ENCODE peak calls at places on chromosomes 12 and 14, in four cellular contexts. R is small intestine, F is fibroblast of lung, U is lung. I is an unnamed sample.

GRCh38 chr12:91542048-91542447 is 359.4 kb upstream of the DCN start:
- DNase-seq in R (no peak), F (no peak), U (no peak), I (no peak)

GRCh38 chr14:50734950-50735697 is 67.0 kb upstream of the SAV1 start:
- DNase-seq in R (no peak), F (no peak), U (no peak), I (no peak)

GRCh38 chr12:76410371-76410770 is 62.2 kb upstream of the BBS10 start:
- DNase-seq in R (no peak), F (no peak), U (no peak), I (no peak)

GRCh38 chr12:16158018-16158417 is 119.5 kb downstream of the SLC15A5 start:
- DNase-seq in R (no peak), F (no peak), U (no peak), I (no peak)

GRCh38 chr12:88238406-88238805 is 96.3 kb downstream of the TMTC3 start:
- DNase-seq in R (no peak), F (no peak), U (no peak), I (no peak)

GRCh38 chr12:120574106-120574505 is 7.1 kb downstream of the POP5 start:
- DNase-seq in R (no peak), F (no peak), U (no peak), I (no peak)

GRCh38 chr12:64461634-64462414 is 9.9 kb downstream of the TBK1 start:
- DNase-seq in R (no peak), F (peak; percentile 88), U (no peak), I (no peak)

GRCh38 chr14:65937079-65937803 is 524.7 kb downstream of the FUT8 start:
- DNase-seq in R (no peak), F (no peak), U (no peak), I (no peak)

GRCh38 chr12:107955966-107956643 is 173.0 kb upstream of the WSCD2 start:
- DNase-seq in R (no peak), F (no peak), U (no peak), I (peak; percentile 55)

GRCh38 chr12:56723889-56724659 is 1.0 kb downstream of the NACA start:
- DNase-seq in R (peak; percentile 56), F (peak; percentile 78), U (peak; percentile 37), I (peak; percentile 62)

GRCh38 chr12:110466791-110467190 is 1.3 kb downstream of the GPN3 start:
- DNase-seq in R (no peak), F (no peak), U (no peak), I (no peak)

GRCh38 chr12:83322816-83323215 is 636.1 kb downstream of the TMTC2 start:
- DNase-seq in R (no peak), F (no peak), U (no peak), I (no peak)

GRCh38 chr12:119397540-119397939 is 63.0 kb downstream of the CCDC60 start:
- DNase-seq in R (no peak), F (no peak), U (no peak), I (no peak)

GRCh38 chr12:109640961-109641360 is 67.4 kb downstream of the MVK start:
- DNase-seq in R (no peak), F (no peak), U (no peak), I (no peak)

GRCh38 chr14:37595809-37596595 is 573 bp downstream of the TTC6 start:
- DNase-seq in R (peak; percentile 86), F (peak; percentile 22), U (peak; percentile 86), I (no peak)

GRCh38 chr12:92136883-92137582 is 8.6 kb downstream of the BTG1 start:
- DNase-seq in R (peak; percentile 60), F (peak; percentile 90), U (no peak), I (no peak)

GRCh38 chr14:88639221-88639620 is 76.4 kb downstream of the ZC3H14 start:
- DNase-seq in R (no peak), F (no peak), U (no peak), I (no peak)

GRCh38 chr12:106647793-106648514 is 65.2 kb downstream of the RFX4 start:
- DNase-seq in R (no peak), F (no peak), U (no peak), I (no peak)

GRCh38 chr14:76510255-76510654 is 134.3 kb downstream of the ESRRB start:
- DNase-seq in R (no peak), F (no peak), U (no peak), I (no peak)

GRCh38 chr12:123744836-123745235 is 17.3 kb upstream of the DNAH10 start:
- DNase-seq in R (peak; percentile 24), F (no peak), U (no peak), I (no peak)

GRCh38 chr12:96215933-96216273 is 21.7 kb downstream of the ELK3 start:
- DNase-seq in R (no peak), F (no peak), U (no peak), I (no peak)

GRCh38 chr12:22684124-22684523 is 59.2 kb downstream of the ETNK1 start:
- DNase-seq in R (no peak), F (no peak), U (no peak), I (no peak)

GRCh38 chr12:132925597-132926416 is 30.3 kb downstream of the ZNF605 start:
- DNase-seq in R (no peak), F (no peak), U (no peak), I (no peak)

GRCh38 chr14:36056846-36057245 is 119.7 kb downstream of the PTCSC3 start:
- DNase-seq in R (no peak), F (no peak), U (no peak), I (no peak)

GRCh38 chr12:53051058-53051880 is 1.4 kb downstream of the TNS2 start:
- DNase-seq in R (peak; percentile 33), F (peak; percentile 55), U (peak; percentile 68), I (peak; percentile 84)

GRCh38 chr12:79983492-79983891 is 48.6 kb upstream of the PPP1R12A start:
- DNase-seq in R (no peak), F (peak; percentile 99), U (no peak), I (no peak)

GRCh38 chr12:42213023-42213422 is 25.0 kb downstream of the YAF2 start:
- DNase-seq in R (peak; percentile 66), F (peak; percentile 51), U (no peak), I (no peak)

GRCh38 chr14:98964171-98964570 is 307.8 kb downstream of the BCL11B start:
- DNase-seq in R (no peak), F (no peak), U (no peak), I (no peak)

GRCh38 chr12:51865757-51866270 is 17.3 kb upstream of the FIGNL2 start:
- DNase-seq in R (no peak), F (no peak), U (no peak), I (peak; percentile 38)

GRCh38 chr14:60647081-60647836 is 2.0 kb downstream of the SIX1 start:
- DNase-seq in R (no peak), F (peak; percentile 47), U (no peak), I (peak; percentile 74)

GRCh38 chr14:75141967-75142366 is 15.1 kb upstream of the NEK9 start:
- DNase-seq in R (no peak), F (peak; percentile 36), U (no peak), I (no peak)

GRCh38 chr12:111975161-111975931 is 37.6 kb downstream of the TMEM116 start:
- DNase-seq in R (no peak), F (peak; percentile 42), U (no peak), I (no peak)

GRCh38 chr14:33315217-33315616 is 376.5 kb downstream of the NPAS3 start:
- DNase-seq in R (no peak), F (no peak), U (no peak), I (no peak)

GRCh38 chr12:100163416-100164152 is 20.9 kb upstream of the BLTP3B start:
- DNase-seq in R (peak; percentile 85), F (peak; percentile 62), U (peak; percentile 81), I (peak; percentile 73)

GRCh38 chr12:129002447-129002846 is 149.2 kb downstream of the GLT1D1 start:
- DNase-seq in R (no peak), F (no peak), U (no peak), I (no peak)

GRCh38 chr12:66623455-66623854 is 55.4 kb downstream of the GRIP1 start:
- DNase-seq in R (no peak), F (peak; percentile 20), U (no peak), I (no peak)

GRCh38 chr12:92765871-92766270 is 63.1 kb downstream of the PLEKHG7 start:
- DNase-seq in R (no peak), F (no peak), U (no peak), I (no peak)

GRCh38 chr12:48934312-48934706 is 9.0 kb upstream of the FKBP11 start:
- DNase-seq in R (peak; percentile 27), F (no peak), U (no peak), I (no peak)

GRCh38 chr12:123748661-123749060 is 13.4 kb upstream of the DNAH10 start:
- DNase-seq in R (no peak), F (peak; percentile 64), U (no peak), I (no peak)

DNA sequence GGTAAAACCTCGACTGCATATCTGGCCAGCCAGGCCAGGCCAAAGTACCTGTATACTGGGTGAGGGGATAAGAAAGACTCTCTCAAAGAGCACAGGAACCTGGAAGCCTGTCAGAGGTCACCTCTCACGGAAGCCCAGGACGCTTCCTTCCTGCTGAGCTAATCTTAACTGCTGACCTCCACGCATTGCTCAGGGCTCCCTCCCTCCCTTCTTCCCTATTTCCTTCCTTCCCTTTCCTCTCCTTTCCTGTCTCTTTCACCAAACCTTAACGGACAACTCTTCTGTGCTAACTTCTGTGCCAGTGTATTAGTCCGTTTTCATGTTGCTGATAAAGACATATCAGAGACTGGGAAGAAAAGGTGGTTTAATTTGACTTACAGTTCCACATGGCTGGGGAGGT is 14.8 kb upstream of the RNASE10 start:
- DNase-seq in R (no peak), F (no peak), U (no peak), I (no peak)
- H3K27ac ChIP-seq in R (no peak overlapping the region), F (no peak overlapping the region), U (no peak overlapping the region), I (no peak overlapping the region)

GRCh38 chr14:68510951-68511726 is 281.7 kb downstream of the ZFP36L1 start:
- DNase-seq in R (no peak), F (peak; percentile 36), U (no peak), I (no peak)

GRCh38 chr14:68511727-68512047 is 281.2 kb downstream of the ZFP36L1 start:
- DNase-seq in R (no peak), F (no peak), U (no peak), I (no peak)

GRCh38 chr14:68513137-68513536 is 279.7 kb downstream of the ZFP36L1 start:
- DNase-seq in R (no peak), F (no peak), U (no peak), I (no peak)

GRCh38 chr14:68510201-68510600 is 282.7 kb downstream of the ZFP36L1 start:
- DNase-seq in R (no peak), F (peak; percentile 86), U (no peak), I (peak; percentile 67)

GRCh38 chr14:68512088-68512487 is 280.8 kb downstream of the ZFP36L1 start:
- DNase-seq in R (no peak), F (peak; percentile 71), U (no peak), I (no peak)
- H3K27ac ChIP-seq in R (no peak overlapping the region), F (no peak overlapping the region), U (no peak overlapping the region), I (no peak overlapping the region)

GRCh38 chr12:94100990-94101901 is 47.1 kb upstream of the PLXNC1 start:
- DNase-seq in R (peak; percentile 73), F (peak; percentile 64), U (peak; percentile 76), I (peak; percentile 86)
- H3K27ac ChIP-seq in R (peak overlapping the region; percentile 76), F (peak overlapping the region; percentile 62), U (no peak overlapping the region), I (no peak overlapping the region)

GRCh38 chr14:23568021-23568599 is 519 bp upstream of the AP1G2 start:
- DNase-seq in R (no peak), F (no peak), U (no peak), I (no peak)
- H3K27ac ChIP-seq in R (no peak overlapping the region), F (no peak overlapping the region), U (no peak overlapping the region), I (peak overlapping the region; percentile 41)

I was measured in psoas muscle.